ENCODE peak calls at places on chromosomes 16 and 17, in four cellular contexts. D is stimulated activated CD4-positive, alpha-beta T cell treated with anti-CD3 and anti-CD28 coated beads, Interleukin-1b, Interleukin-23, amount 100 ng/mL, for 24 hours; C is AG08395; N is non-pigmented ciliary epithelial cell. L is an unnamed sample.

GRCh38 chr17:61398721-61399130 is 917 bp upstream of the TBX2 start:
- DNase-seq in D (no peak), C (no peak), N (no peak), L (no peak)

GRCh38 chr17:7019839-7020519 is 2.9 kb upstream of the BCL6B start:
- DNase-seq in D (no peak), C (peak), N (no peak), L (peak)

GRCh38 chr16:77443834-77444460 is 9.1 kb upstream of the ADAMTS18 start:
- DNase-seq in D (no peak), C (no peak), N (no peak), L (no peak)

GRCh38 chr17:50479522-50480141 is 972 bp downstream of the RSAD1 start:
- DNase-seq in D (peak), C (peak), N (no peak), L (peak)

GRCh38 chr17:34474706-34475105 is 104.7 kb upstream of the TMEM132E start:
- DNase-seq in D (no peak), C (no peak), N (no peak), L (peak)

GRCh38 chr17:53032861-53033271 is 789.9 kb upstream of the KIF2B start:
- DNase-seq in D (no peak), C (no peak), N (peak), L (peak)

GRCh38 chr16:9053006-9053601 is 38.3 kb upstream of the HAPSTR1 start:
- DNase-seq in D (no peak), C (peak), N (no peak), L (peak)

GRCh38 chr17:55532670-55533069 is 21.4 kb upstream of the SMIM36 start:
- DNase-seq in D (no peak), C (no peak), N (no peak), L (no peak)

GRCh38 chr16:79601092-79601977 is 798 bp upstream of the MAF start:
- DNase-seq in D (no peak), C (peak), N (no peak), L (peak)

GRCh38 chr17:35342207-35342744 is 31.1 kb downstream of the SLFN11 start:
- DNase-seq in D (no peak), C (no peak), N (no peak), L (no peak)

GRCh38 chr16:66923247-66923851 is 2.0 kb downstream of the RRAD start:
- DNase-seq in D (no peak), C (no peak), N (no peak), L (peak)

GRCh38 chr16:25605381-25605780 is 86.4 kb upstream of the HS3ST4 start:
- DNase-seq in D (no peak), C (no peak), N (no peak), L (no peak)

GRCh38 chr17:83053779-83054451 is 25.5 kb upstream of the METRNL start:
- DNase-seq in D (no peak), C (no peak), N (no peak), L (peak)